ENCODE peak calls at places on chromosomes 4 and X, in five cellular contexts. O, A, J, P and Z are unnamed samples.

GRCh38 chr4:119726505-119726904 is 97.9 kb upstream of the PDE5A start:
- DNase-seq in O (no peak), A (no peak), J (no peak), P (no peak), Z (no peak)

GRCh38 chr4:2331043-2331420 is 69.1 kb upstream of the MXD4 start:
- DNase-seq in O (no peak), A (no peak), J (no peak), P (no peak), Z (no peak)

GRCh38 chr4:135508006-135508714 is 1306.6 kb upstream of the PABPC4L start:
- DNase-seq in O (peak), A (no peak), J (peak), P (no peak), Z (no peak)

GRCh38 chr4:75995727-75996126 is 5.0 kb upstream of the SDAD1 start:
- DNase-seq in O (peak), A (peak), J (no peak), P (no peak), Z (no peak)

GRCh38 chrX:111169141-111169540 is 73.2 kb downstream of the PAK3 start:
- DNase-seq in O (no peak), A (no peak), J (no peak), P (no peak), Z (no peak)

GRCh38 chrX:138128025-138128671 is 562.2 kb downstream of the ZIC3 start:
- DNase-seq in O (peak), A (peak), J (peak), P (no peak), Z (peak)

GRCh38 chr4:55948726-55949479 is at the start of gene CEP135:
- DNase-seq in O (peak), A (peak), J (peak), P (peak), Z (peak)

GRCh38 chr4:90443231-90443630 is 316.0 kb downstream of the CCSER1 start:
- DNase-seq in O (no peak), A (no peak), J (no peak), P (no peak), Z (no peak)

GRCh38 chr4:34636623-34637022 is 1607.7 kb downstream of the ARAP2 start:
- DNase-seq in O (no peak), A (no peak), J (no peak), P (no peak), Z (no peak)

GRCh38 chr4:125198916-125199315 is 115.8 kb upstream of the FAT4 start:
- DNase-seq in O (peak), A (no peak), J (no peak), P (no peak), Z (no peak)

GRCh38 chr4:131644619-131645018 is 1504.5 kb upstream of the PCDH10 start:
- DNase-seq in O (peak), A (peak), J (no peak), P (no peak), Z (peak)
- TF ChIP-seq CTCF in O (peak), A (peak), J (no peak), P (no peak), Z (peak)

GRCh38 chr4:153553820-153554173 is 87.6 kb downstream of the TMEM131L start:
- DNase-seq in O (no peak), A (no peak), J (no peak), P (no peak), Z (no peak)
- H3K4me3 ChIP-seq in O (no peak), A (no peak), J (no peak), P (no peak), Z (no peak)

DNA sequence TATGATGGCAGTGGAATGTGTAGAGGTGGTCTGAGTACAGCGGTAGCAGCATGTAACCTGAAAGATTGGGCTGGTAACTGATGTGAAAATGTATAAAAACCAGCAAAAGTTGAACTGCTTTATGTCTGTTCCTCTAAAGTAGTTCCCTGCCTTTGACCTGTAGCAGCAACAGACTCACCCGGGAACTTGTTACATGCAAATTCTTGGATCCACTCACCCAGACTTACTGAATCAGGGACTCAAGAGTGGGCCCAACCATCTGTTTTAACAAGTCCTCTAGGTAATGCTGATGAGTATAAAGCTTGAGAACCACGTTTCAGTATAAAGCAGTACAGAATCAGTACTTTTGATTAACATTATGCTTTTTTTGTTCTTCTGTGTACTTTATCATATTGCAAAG is 84.7 kb downstream of the RAP1GDS1 start:
- DNase-seq in O (no peak), A (no peak), J (no peak), P (no peak), Z (no peak)
- TF ChIP-seq CTCF in O (no peak), A (no peak), J (no peak), P (no peak), Z (no peak)

GRCh38 chrX:101417981-101418841 is 10.2 kb downstream of the HNRNPH2 start:
- DNase-seq in O (peak), A (peak), J (no peak), P (no peak), Z (no peak)
- H3K4me3 ChIP-seq in O (peak), A (peak), J (peak), P (peak), Z (no peak)